ENCODE peak calls at places on chromosomes 5 and 9, in nine cellular contexts. S, C, F, U, J, Q, B, T and R are unnamed samples.

GRCh38 chr9:77991191-77991590 is 40.4 kb downstream of the GNAQ start:
- DNase-seq in S (no peak), C (no peak), F (no peak), U (no peak), J (no peak), Q (no peak), B (no peak), T (no peak), R (no peak)

GRCh38 chr5:151070449-151070848 is 10.4 kb downstream of the TNIP1 start:
- DNase-seq in S (no peak), C (no peak), F (no peak), U (no peak), J (no peak), Q (no peak), B (no peak), T (no peak), R (no peak)

GRCh38 chr5:120457839-120458507 is 6.1 kb upstream of the PRR16 start:
- DNase-seq in S (peak; percentile 50), C (peak; percentile 43), F (peak; percentile 90), U (peak; percentile 82), J (peak; percentile 78), Q (peak; percentile 80), B (no peak), T (peak; percentile 61), R (peak; percentile 69)

GRCh38 chr5:109496112-109496511 is 86.3 kb upstream of the PJA2 start:
- DNase-seq in S (no peak), C (no peak), F (no peak), U (peak; percentile 7), J (no peak), Q (no peak), B (no peak), T (no peak), R (no peak)

GRCh38 chr5:178107889-178108288 is 5.4 kb upstream of the N4BP3 start:
- DNase-seq in S (no peak), C (no peak), F (no peak), U (no peak), J (no peak), Q (no peak), B (no peak), T (no peak), R (no peak)

GRCh38 chr5:23027341-23027740 is 174.2 kb upstream of the CDH12 start:
- DNase-seq in S (no peak), C (no peak), F (no peak), U (no peak), J (no peak), Q (no peak), B (no peak), T (no peak), R (no peak)

GRCh38 chr5:26326153-26326759 is 712.1 kb downstream of the CDH9 start:
- DNase-seq in S (no peak), C (no peak), F (no peak), U (no peak), J (no peak), Q (no peak), B (no peak), T (no peak), R (no peak)

GRCh38 chr9:137444106-137444790 is 3.1 kb upstream of the ENTPD8 start:
- DNase-seq in S (no peak), C (no peak), F (no peak), U (no peak), J (no peak), Q (peak; percentile 2), B (no peak), T (no peak), R (no peak)

GRCh38 chr5:53965459-53965858 is 344.9 kb downstream of the ARL15 start:
- DNase-seq in S (no peak), C (peak; percentile 76), F (no peak), U (peak; percentile 73), J (no peak), Q (no peak), B (no peak), T (no peak), R (no peak)

GRCh38 chr5:137073192-137073591 is 425.9 kb downstream of the SPOCK1 start:
- DNase-seq in S (no peak), C (peak; percentile 58), F (no peak), U (peak; percentile 34), J (peak; percentile 47), Q (no peak), B (no peak), T (no peak), R (no peak)

GRCh38 chr5:143850050-143850713 is 38.2 kb downstream of the HMHB1 start:
- DNase-seq in S (no peak), C (no peak), F (no peak), U (no peak), J (no peak), Q (no peak), B (no peak), T (no peak), R (no peak)

DNA sequence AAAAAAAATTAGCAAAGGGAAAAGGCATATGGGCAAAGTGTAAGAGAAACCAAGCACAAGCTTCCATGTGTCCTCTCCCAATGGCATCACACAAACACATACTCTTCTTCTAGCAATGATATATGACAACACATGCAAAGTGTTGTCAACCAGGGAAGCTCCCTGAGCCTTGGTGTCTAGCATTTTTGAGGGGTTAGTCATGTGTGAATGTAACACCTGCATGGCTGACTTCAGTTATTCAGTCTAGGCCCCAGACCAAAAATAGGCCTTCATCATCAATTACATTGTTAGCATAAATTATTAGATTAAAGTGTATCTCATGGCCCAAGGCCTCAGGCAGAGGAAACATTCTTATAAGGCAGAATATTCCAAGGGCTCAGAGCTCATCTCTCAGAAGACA is 450.0 kb downstream of the TLE1 start:
- DNase-seq in S (no peak), C (no peak), F (no peak), U (no peak), J (no peak), Q (no peak), B (no peak), T (no peak), R (no peak)
- H3K4me1 ChIP-seq in S (no peaks in the 10 kb centered on the region), C (no peaks in the 10 kb centered on the region), F (peaks cover 11% of the 10 kb centered on the region), U (peaks cover 26% of the 10 kb centered on the region), J (no peaks in the 10 kb centered on the region), Q (no peaks in the 10 kb centered on the region), B (no peaks in the 10 kb centered on the region), T (no peaks in the 10 kb centered on the region), R (no peaks in the 10 kb centered on the region)

DNA sequence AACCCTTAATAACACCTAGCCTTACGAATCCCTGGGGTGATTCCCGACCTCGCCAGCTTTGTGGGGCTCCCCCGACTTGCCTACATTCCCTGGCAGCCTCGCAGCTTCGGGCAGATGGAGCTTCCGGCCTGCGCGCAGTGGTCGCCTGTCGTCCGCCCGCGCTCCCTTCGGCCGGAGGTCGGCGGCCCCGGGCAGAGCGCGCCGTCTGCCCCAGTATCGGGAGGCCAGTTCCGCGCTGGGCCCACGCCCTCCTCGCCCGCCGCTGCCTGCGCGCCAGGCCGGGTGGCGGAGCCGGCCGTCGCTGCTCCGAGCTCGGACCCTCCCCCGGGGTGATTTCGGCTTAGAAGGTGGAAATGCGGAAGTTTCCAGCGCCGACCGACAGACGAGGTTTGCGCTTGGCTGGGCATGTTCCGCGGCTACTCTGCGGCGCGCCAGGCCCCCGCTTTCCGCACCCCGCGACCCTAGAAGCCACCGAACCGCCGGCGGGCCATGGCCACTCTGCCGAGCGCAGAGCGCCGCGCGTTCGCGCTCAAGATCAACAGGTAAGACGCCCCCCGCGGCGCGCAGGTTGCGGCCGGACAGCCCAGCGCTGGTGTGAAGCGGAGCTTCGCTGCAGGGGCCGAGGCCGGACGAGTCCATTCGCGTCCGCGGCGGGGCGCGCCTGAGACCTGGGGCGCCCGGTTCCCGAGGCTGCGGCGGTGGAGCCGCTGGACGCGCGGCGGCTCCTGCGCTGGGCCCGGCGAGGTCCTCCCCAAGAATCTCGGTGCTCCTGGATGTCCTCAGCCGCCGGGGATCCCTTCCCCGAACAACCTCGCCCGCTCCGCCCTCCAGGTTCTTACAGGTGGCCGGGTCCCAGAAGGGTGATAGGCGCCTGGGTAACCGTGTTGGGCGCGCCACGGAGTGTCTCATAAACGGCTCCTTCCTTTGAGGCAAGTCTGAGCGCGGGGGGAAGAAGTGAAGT is at the start of gene DOCK8:
- DNase-seq in S (no peak), C (peak; percentile 30), F (peak; percentile 93), U (peak; percentile 62), J (peak; percentile 92), Q (peak; percentile 70), B (peak; percentile 46), T (peak; percentile 16), R (peak; percentile 80)
- H3K4me1 ChIP-seq in S (no peaks in the 10 kb centered on the region), C (no peaks in the 10 kb centered on the region), F (no peaks in the 10 kb centered on the region), U (no peaks in the 10 kb centered on the region), J (peaks cover 18% of the 10 kb centered on the region), Q (peaks cover 6% of the 10 kb centered on the region), B (peaks cover 14% of the 10 kb centered on the region), T (no peaks in the 10 kb centered on the region), R (peaks cover 25% of the 10 kb centered on the region)

GRCh38 chr5:76326559-76327351 is 76.3 kb upstream of the IQGAP2 start:
- DNase-seq in S (no peak), C (no peak), F (peak; percentile 87), U (no peak), J (no peak), Q (no peak), B (no peak), T (no peak), R (no peak)
- H3K4me1 ChIP-seq in S (no peaks in the 10 kb centered on the region), C (no peaks in the 10 kb centered on the region), F (peaks cover 38% of the 10 kb centered on the region), U (peaks cover 16% of the 10 kb centered on the region), J (no peaks in the 10 kb centered on the region), Q (peaks cover 14% of the 10 kb centered on the region), B (no peaks in the 10 kb centered on the region), T (peaks cover 7% of the 10 kb centered on the region), R (peaks cover 62% of the 10 kb centered on the region)

GRCh38 chr9:93952784-93953491 is 2.2 kb downstream of the BARX1 start:
- DNase-seq in S (no peak), C (no peak), F (peak; percentile 77), U (no peak), J (no peak), Q (no peak), B (no peak), T (no peak), R (no peak)

GRCh38 chr9:93956183-93956784 is 1.1 kb upstream of the BARX1 start:
- DNase-seq in S (no peak), C (no peak), F (no peak), U (no peak), J (no peak), Q (no peak), B (no peak), T (no peak), R (no peak)

GRCh38 chr9:93955356-93956182 is 414 bp upstream of the BARX1 start:
- DNase-seq in S (peak; percentile 10), C (no peak), F (peak; percentile 89), U (no peak), J (no peak), Q (no peak), B (no peak), T (no peak), R (no peak)

GRCh38 chr9:93953492-93954435 is 1.4 kb downstream of the BARX1 start:
- DNase-seq in S (no peak), C (no peak), F (no peak), U (no peak), J (no peak), Q (no peak), B (no peak), T (no peak), R (no peak)

GRCh38 chr9:93954436-93955355 is at the start of gene BARX1:
- DNase-seq in S (no peak), C (no peak), F (peak; percentile 78), U (no peak), J (no peak), Q (no peak), B (no peak), T (no peak), R (no peak)
- H3K4me1 ChIP-seq in S (peaks cover 7% of the 10 kb centered on the region), C (no peaks in the 10 kb centered on the region), F (peaks cover 8% of the 10 kb centered on the region), U (no peaks in the 10 kb centered on the region), J (peaks cover 5% of the 10 kb centered on the region), Q (peaks cover 62% of the 10 kb centered on the region), B (peaks cover 48% of the 10 kb centered on the region), T (peaks cover 52% of the 10 kb centered on the region), R (no peaks in the 10 kb centered on the region)